ENCODE peak calls at places on chromosomes 5 and 9, in six cellular contexts. K is coronary artery; U is SJSA1; S is effector memory CD4-positive, alpha-beta T cell; G is cardiac muscle cell; B is left ventricle myocardium inferior. V is an unnamed sample.

GRCh38 chr5:170552486-170553122 is 48.8 kb downstream of the KCNIP1 start:
- DNase-seq in K (peak), U (peak), S (no peak), G (peak), B (peak), V (peak)

GRCh38 chr9:92608221-92609141 is 61.5 kb downstream of the IPPK start:
- DNase-seq in K (peak), U (no peak), S (no peak), G (peak), B (peak), V (no peak)

GRCh38 chr5:16937023-16937379 is 913 bp upstream of the MYO10 start:
- DNase-seq in K (no peak), U (no peak), S (no peak), G (no peak), B (no peak), V (no peak)

GRCh38 chr5:5165541-5166002 is 25.4 kb downstream of the ADAMTS16 start:
- DNase-seq in K (no peak), U (peak), S (no peak), G (peak), B (no peak), V (no peak)

GRCh38 chr9:123482295-123482970 is 126.4 kb downstream of the CRB2 start:
- DNase-seq in K (no peak), U (no peak), S (no peak), G (no peak), B (no peak), V (peak)

GRCh38 chr9:84512493-84512892 is 157.0 kb upstream of the NTRK2 start:
- DNase-seq in K (no peak), U (no peak), S (no peak), G (no peak), B (no peak), V (no peak)

GRCh38 chr5:58505971-58506640 is 14.9 kb downstream of the GAPT start:
- DNase-seq in K (no peak), U (no peak), S (no peak), G (no peak), B (no peak), V (no peak)

GRCh38 chr5:144575736-144576135 is 405.1 kb downstream of the KCTD16 start:
- DNase-seq in K (no peak), U (no peak), S (no peak), G (no peak), B (no peak), V (no peak)

GRCh38 chr5:125228358-125228757 is 481.9 kb upstream of the ZNF608 start:
- DNase-seq in K (no peak), U (no peak), S (no peak), G (no peak), B (no peak), V (no peak)

GRCh38 chr5:74641014-74641777 is 668 bp upstream of the ENC1 start:
- DNase-seq in K (peak), U (peak), S (no peak), G (peak), B (peak), V (peak)

GRCh38 chr5:8057764-8058163 is 188.8 kb downstream of the MTRR start:
- DNase-seq in K (no peak), U (no peak), S (no peak), G (peak), B (no peak), V (no peak)

GRCh38 chr9:6479959-6480358 is 67.0 kb downstream of the UHRF2 start:
- DNase-seq in K (no peak), U (no peak), S (no peak), G (no peak), B (no peak), V (no peak)

GRCh38 chr5:73437126-73438047 is 11.2 kb downstream of the FOXD1 start:
- DNase-seq in K (no peak), U (peak), S (no peak), G (no peak), B (no peak), V (peak)

GRCh38 chr5:154611341-154611767 is 133.3 kb upstream of the HAND1 start:
- DNase-seq in K (no peak), U (no peak), S (no peak), G (peak), B (no peak), V (peak)

GRCh38 chr5:108054349-108054748 is 327.5 kb downstream of the FBXL17 start:
- DNase-seq in K (no peak), U (no peak), S (no peak), G (no peak), B (no peak), V (no peak)

GRCh38 chr5:91438871-91439270 is 55.8 kb upstream of the ARRDC3 start:
- DNase-seq in K (no peak), U (no peak), S (no peak), G (no peak), B (no peak), V (peak)

GRCh38 chr5:128091579-128091978 is 8.0 kb downstream of the SLC12A2 start:
- DNase-seq in K (no peak), U (no peak), S (no peak), G (no peak), B (no peak), V (no peak)

GRCh38 chr9:16704489-16705111 is 165.9 kb downstream of the BNC2 start:
- DNase-seq in K (peak), U (peak), S (no peak), G (peak), B (peak), V (peak)

GRCh38 chr9:114745108-114745848 is 60.6 kb downstream of the TNFSF15 start:
- DNase-seq in K (no peak), U (no peak), S (no peak), G (peak), B (no peak), V (no peak)

GRCh38 chr5:128782446-128782845 is 182.8 kb upstream of the SLC27A6 start:
- DNase-seq in K (no peak), U (peak), S (no peak), G (peak), B (peak), V (no peak)

DNA sequence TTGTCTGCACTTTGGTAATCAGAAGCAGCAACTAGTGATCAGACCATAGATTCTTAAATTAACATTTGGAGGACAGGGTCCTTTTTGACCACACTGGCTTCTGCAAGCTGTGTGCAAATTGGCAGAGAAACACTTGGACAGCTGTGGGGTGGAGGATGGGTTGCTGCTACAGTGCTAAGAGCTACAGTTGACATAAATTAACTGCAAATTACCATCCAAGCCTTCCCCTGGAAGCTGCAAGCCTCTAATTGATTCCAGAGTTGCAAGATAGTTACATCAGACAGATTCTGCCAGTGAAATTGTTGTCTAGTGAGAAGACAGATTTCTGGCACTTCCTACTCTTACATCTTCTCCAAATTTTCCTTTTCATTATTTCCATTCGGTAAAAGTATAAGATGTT is 517.7 kb downstream of the DIRAS2 start:
- DNase-seq in K (no peak), U (no peak), S (no peak), G (peak), B (no peak), V (no peak)
- H3K4me3 ChIP-seq in K (no peak), U (no peak), S (no peak), G (no peak), B (no peak), V (no peak)

GRCh38 chr5:38756068-38756467 is 89.7 kb upstream of the OSMR start:
- DNase-seq in K (no peak), U (peak), S (no peak), G (no peak), B (no peak), V (no peak)

GRCh38 chr5:38757451-38758245 is 88.2 kb upstream of the OSMR start:
- DNase-seq in K (no peak), U (no peak), S (no peak), G (peak), B (peak), V (no peak)

GRCh38 chr5:38752622-38753021 is 93.2 kb upstream of the OSMR start:
- DNase-seq in K (no peak), U (no peak), S (no peak), G (no peak), B (no peak), V (no peak)

GRCh38 chr5:38753776-38754175 is 92.0 kb upstream of the OSMR start:
- DNase-seq in K (no peak), U (no peak), S (no peak), G (peak), B (no peak), V (no peak)

GRCh38 chr5:38755171-38755570 is 90.6 kb upstream of the OSMR start:
- DNase-seq in K (no peak), U (peak), S (no peak), G (peak), B (no peak), V (no peak)
- H3K4me3 ChIP-seq in K (no peak), U (no peak), S (no peak), G (no peak), B (no peak), V (no peak)

GRCh38 chr5:6722015-6722414 is 8.8 kb downstream of the TENT4A start:
- DNase-seq in K (peak), U (no peak), S (no peak), G (peak), B (no peak), V (no peak)
- H3K4me3 ChIP-seq in K (peak), U (no peak), S (no peak), G (no peak), B (peak), V (no peak)

DNA sequence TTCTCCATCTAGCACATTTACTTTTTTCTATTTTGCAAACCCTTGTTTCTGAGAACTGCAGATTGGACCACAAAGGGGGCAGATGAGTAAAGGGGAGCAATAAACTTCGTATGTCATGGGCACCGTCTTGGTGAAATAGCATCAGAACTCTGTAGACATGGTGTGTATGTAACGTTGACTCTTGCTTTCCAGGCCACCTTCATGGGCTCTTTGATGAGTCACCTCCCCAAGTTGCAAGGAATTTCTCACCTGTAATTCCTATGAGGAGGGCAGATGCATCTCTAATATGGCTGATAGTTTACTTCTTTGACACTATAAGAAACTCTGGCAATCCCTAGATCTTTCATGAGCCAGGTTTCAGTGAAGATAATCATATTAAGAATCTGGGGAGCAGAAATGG is 163.4 kb upstream of the PLPPR1 start:
- DNase-seq in K (no peak), U (no peak), S (no peak), G (no peak), B (no peak), V (no peak)
- H3K4me3 ChIP-seq in K (no peak), U (no peak), S (no peak), G (no peak), B (no peak), V (no peak)

GRCh38 chr9:130914417-130915095 is 17.9 kb upstream of the QRFP start:
- DNase-seq in K (no peak), U (no peak), S (no peak), G (no peak), B (no peak), V (peak)

GRCh38 chr9:130915096-130915447 is 18.5 kb upstream of the QRFP start:
- DNase-seq in K (no peak), U (no peak), S (no peak), G (no peak), B (no peak), V (no peak)

GRCh38 chr9:130911254-130912049 is 14.8 kb upstream of the QRFP start:
- DNase-seq in K (no peak), U (no peak), S (no peak), G (no peak), B (no peak), V (no peak)

GRCh38 chr9:130913599-130914416 is 17.2 kb upstream of the QRFP start:
- DNase-seq in K (no peak), U (no peak), S (no peak), G (no peak), B (no peak), V (no peak)

GRCh38 chr9:130912932-130913598 is 16.5 kb upstream of the QRFP start:
- DNase-seq in K (no peak), U (no peak), S (no peak), G (peak), B (no peak), V (no peak)
- H3K4me3 ChIP-seq in K (peak), U (no peak), S (no peak), G (no peak), B (no peak), V (no peak)

GRCh38 chr5:1220831-1221230 is 4.3 kb upstream of the SLC6A18 start:
- DNase-seq in K (no peak), U (no peak), S (no peak), G (no peak), B (no peak), V (no peak)
- H3K4me3 ChIP-seq in K (no peak), U (no peak), S (no peak), G (no peak), B (no peak), V (no peak)

GRCh38 chr9:106445107-106445506 is 417.9 kb upstream of the ZNF462 start:
- DNase-seq in K (no peak), U (no peak), S (no peak), G (no peak), B (no peak), V (no peak)

GRCh38 chr9:106449528-106449927 is 413.4 kb upstream of the ZNF462 start:
- DNase-seq in K (no peak), U (no peak), S (no peak), G (no peak), B (no peak), V (no peak)

GRCh38 chr9:106451223-106451622 is 411.7 kb upstream of the ZNF462 start:
- DNase-seq in K (no peak), U (no peak), S (no peak), G (no peak), B (no peak), V (no peak)

DNA sequence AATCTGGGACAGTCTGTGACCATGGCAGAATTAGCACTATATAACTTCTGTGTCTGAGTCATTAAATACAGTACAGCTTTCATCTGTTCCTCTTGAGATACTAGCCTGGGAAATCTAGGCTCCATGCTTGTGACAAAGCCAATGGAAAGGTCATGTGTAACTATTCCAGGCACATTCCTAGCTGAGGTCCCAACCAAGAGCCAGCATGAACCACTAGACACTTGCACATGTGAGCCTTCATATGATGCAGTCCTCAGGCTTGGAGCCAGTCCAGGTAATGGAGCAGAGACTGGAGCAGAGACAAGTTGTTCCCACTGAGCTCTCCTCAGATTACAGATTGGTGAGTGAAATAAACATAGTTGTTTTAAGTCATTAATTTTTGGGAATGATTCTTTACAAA is 412.4 kb upstream of the ZNF462 start:
- DNase-seq in K (no peak), U (no peak), S (no peak), G (no peak), B (peak), V (no peak)
- H3K4me3 ChIP-seq in K (no peak), U (no peak), S (no peak), G (no peak), B (peak), V (no peak)

DNA sequence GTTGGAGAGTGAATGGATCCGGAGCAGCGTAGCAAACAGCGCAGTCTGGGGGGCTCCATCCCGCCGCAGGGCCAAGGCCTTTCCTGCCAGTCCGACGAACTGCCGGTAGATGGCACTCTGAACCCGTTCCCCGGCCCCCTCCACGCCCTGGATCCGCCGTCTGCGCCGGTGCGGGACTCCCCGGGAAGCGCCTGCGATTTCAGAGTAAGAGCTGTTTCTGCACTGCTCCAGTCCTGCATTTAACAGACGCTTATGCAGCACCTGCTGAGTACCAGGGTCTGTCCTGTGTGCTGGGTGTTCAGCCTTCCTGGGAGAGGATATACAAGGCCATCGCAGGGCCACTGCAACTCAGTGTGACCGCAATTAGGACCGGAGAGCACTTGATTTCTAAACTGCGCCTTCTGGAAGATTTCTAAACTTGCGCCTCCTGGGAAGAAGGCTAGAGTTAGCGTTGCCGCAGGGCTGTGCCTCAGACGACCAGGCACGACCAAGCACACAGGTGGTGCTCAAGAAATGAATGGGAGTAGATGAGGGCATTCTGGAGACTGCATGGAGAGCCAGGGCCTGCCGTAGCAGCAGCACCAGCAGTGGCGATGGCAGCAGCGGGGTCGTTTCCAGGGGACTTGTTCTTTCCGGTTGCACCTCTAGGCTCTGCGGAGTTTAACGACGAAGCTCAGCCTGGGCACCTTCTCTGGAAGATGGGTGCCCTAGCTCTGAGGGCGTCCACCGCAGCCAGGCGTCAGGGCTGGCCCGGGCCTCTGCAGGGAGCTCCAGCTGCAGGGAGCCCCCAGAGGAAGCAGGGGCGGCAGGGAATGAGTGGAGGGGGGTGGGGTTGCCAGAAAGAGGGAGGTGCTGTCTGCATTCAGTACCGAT is 14.3 kb upstream of the TIFAB start:
- DNase-seq in K (no peak), U (peak), S (peak), G (peak), B (peak), V (peak)
- H3K4me3 ChIP-seq in K (peak), U (no peak), S (no peak), G (peak), B (peak), V (peak)

DNA sequence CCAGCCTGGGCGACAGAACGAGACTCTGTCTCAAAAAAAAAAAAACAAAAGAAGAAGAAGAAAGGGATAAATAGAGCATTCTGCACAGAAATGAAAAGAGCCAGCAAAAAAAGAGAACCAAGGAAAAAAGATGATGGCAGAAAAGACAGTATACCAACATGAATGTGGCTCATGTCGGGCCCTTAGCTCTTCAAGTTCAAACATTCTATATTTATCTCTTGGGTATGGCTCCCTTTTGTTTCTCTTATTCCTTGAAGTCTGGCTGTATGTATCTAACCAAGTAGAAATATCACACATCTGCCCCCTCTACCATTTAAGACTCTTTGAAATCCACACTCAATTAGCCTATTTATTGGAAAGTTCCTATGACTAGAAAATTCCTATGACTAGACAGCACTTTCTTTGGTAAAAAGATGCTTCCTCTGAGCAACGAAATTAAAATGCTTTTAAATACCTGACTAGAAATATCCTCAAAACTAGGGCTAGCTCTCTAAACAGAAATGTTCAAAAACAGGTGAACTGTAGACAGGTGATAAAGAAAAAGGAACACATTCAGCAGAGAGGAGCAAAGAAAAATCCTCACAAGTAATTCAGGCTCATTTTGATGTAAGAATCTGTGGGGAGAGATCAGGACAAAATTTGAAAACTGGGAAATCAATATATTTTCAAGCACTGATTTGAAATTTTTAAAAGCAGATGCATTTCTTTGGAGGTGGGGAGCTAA is 2.6 kb downstream of the SELENOP start:
- DNase-seq in K (no peak), U (no peak), S (no peak), G (no peak), B (no peak), V (no peak)
- H3K4me3 ChIP-seq in K (peak), U (no peak), S (no peak), G (peak), B (peak), V (no peak)

V was measured in H7.